ENCODE peak calls at places on chromosomes 13 and 19, in eight cellular contexts. U, G, H, O, V, J, B and E are unnamed samples.

GRCh38 chr13:43132228-43132627 is 108.8 kb downstream of the DNAJC15 start:
- DNase-seq in U (peak), G (peak), H (peak), O (peak), V (peak), J (peak), B (no peak), E (peak)

GRCh38 chr19:35991731-35992450 is 3.1 kb upstream of the SDHAF1 start:
- DNase-seq in U (no peak), G (no peak), H (peak), O (no peak), V (no peak), J (no peak), B (no peak), E (no peak)

GRCh38 chr13:103694033-103694432 is 627.8 kb upstream of the SLC10A2 start:
- DNase-seq in U (no peak), G (no peak), H (no peak), O (no peak), V (no peak), J (no peak), B (no peak), E (peak)

GRCh38 chr19:7657047-7657779 is 11.6 kb upstream of the RETN start:
- DNase-seq in U (no peak), G (no peak), H (no peak), O (no peak), V (no peak), J (no peak), B (no peak), E (no peak)

GRCh38 chr19:19474950-19475781 is 40.2 kb downstream of the TSSK6 start:
- DNase-seq in U (no peak), G (no peak), H (no peak), O (no peak), V (no peak), J (no peak), B (no peak), E (peak)

GRCh38 chr13:23921451-23921888 is 24.2 kb upstream of the C1QTNF9B start:
- DNase-seq in U (peak), G (peak), H (peak), O (peak), V (peak), J (peak), B (no peak), E (peak)

GRCh38 chr19:33264881-33265445 is 37.4 kb downstream of the CEBPA start:
- DNase-seq in U (no peak), G (no peak), H (no peak), O (no peak), V (no peak), J (no peak), B (no peak), E (no peak)

GRCh38 chr19:3161453-3161852 is 17.1 kb upstream of the S1PR4 start:
- DNase-seq in U (peak), G (peak), H (no peak), O (no peak), V (no peak), J (no peak), B (no peak), E (no peak)

GRCh38 chr13:97659602-97660001 is 225.6 kb downstream of the RAP2A start:
- DNase-seq in U (no peak), G (peak), H (no peak), O (no peak), V (peak), J (no peak), B (no peak), E (no peak)

GRCh38 chr19:1507192-1507660 is 5.6 kb downstream of the ADAMTSL5 start:
- DNase-seq in U (no peak), G (no peak), H (no peak), O (no peak), V (no peak), J (no peak), B (no peak), E (no peak)

GRCh38 chr19:42461700-42462324 is 19.1 kb upstream of the CXCL17 start:
- DNase-seq in U (no peak), G (no peak), H (no peak), O (no peak), V (no peak), J (peak), B (no peak), E (no peak)

GRCh38 chr13:94218537-94218936 is 260.9 kb downstream of the DCT start:
- DNase-seq in U (no peak), G (no peak), H (no peak), O (no peak), V (no peak), J (no peak), B (no peak), E (no peak)

GRCh38 chr13:20353973-20354372 is 121.9 kb upstream of the GJB6 start:
- DNase-seq in U (peak), G (peak), H (peak), O (no peak), V (no peak), J (peak), B (no peak), E (no peak)

DNA sequence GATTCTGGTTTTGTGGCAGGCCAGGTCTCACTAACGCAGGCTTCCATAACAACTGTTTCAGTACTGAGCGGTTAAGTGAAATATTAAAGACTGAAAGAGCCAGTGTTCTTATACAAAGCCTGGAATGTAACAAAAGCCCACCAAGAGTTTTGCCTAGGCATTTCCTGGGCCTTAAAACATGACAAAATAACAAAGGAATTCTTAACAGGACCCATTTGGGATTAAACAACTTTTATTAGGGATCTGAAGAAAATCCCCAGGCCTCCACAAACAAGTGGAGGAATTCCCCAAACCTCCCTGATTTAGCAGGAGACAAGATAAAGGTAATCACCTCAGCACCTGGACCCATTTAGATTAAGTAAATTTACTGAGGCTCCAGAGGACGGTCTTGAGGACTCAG is 799.7 kb upstream of the SPRY2 start:
- DNase-seq in U (no peak), G (no peak), H (no peak), O (no peak), V (no peak), J (no peak), B (no peak), E (no peak)
- H3K9ac ChIP-seq in U (no peak), G (no peak), H (no peak), O (no peak), V (no peak), J (no peak), B (no peak), E (peak)

GRCh38 chr19:55493052-55493649 is 4.9 kb downstream of the SSC5D start:
- DNase-seq in U (no peak), G (peak), H (peak), O (no peak), V (no peak), J (no peak), B (no peak), E (no peak)
- H3K4me3 ChIP-seq in U (no peak), G (no peak), H (peak), O (no peak), V (no peak), J (no peak), B (no peak), E (no peak)

GRCh38 chr19:38734426-38735256 is 9.6 kb downstream of the CAPN12 start:
- DNase-seq in U (peak), G (no peak), H (no peak), O (no peak), V (no peak), J (peak), B (peak), E (peak)
- H3K9ac ChIP-seq in U (no peak), G (no peak), H (no peak), O (peak), V (no peak), J (no peak), B (peak), E (no peak)

DNA sequence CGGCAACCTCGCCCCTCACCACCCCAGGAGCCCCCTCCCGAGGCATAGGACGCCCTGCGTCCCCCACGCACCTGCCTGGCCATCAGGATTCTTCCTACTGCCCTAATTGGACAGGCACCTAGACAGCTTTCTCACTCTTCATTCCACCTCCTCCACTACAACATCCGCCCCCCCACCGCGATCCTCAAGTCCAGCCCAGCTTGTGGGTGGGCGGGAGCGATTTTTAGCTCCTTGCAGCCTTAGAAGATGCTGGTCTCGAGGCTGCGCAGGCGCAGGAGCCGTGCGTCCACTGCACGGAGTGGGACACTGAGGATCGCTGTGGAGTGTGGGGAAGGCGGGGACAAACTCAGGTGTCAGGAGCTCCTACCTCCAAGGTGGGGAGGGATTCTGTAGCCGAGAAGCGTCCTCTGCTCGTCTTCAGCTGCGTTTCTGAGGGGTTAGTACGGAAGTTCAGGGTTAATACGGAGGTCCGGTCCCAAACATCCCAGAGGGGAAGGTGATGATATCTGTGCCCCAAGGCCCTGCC is at the start of gene RTBDN:
- DNase-seq in U (peak), G (no peak), H (no peak), O (no peak), V (no peak), J (peak), B (no peak), E (peak)
- H3K4me3 ChIP-seq in U (peak), G (peak), H (no peak), O (peak), V (peak), J (peak), B (peak), E (peak)

DNA sequence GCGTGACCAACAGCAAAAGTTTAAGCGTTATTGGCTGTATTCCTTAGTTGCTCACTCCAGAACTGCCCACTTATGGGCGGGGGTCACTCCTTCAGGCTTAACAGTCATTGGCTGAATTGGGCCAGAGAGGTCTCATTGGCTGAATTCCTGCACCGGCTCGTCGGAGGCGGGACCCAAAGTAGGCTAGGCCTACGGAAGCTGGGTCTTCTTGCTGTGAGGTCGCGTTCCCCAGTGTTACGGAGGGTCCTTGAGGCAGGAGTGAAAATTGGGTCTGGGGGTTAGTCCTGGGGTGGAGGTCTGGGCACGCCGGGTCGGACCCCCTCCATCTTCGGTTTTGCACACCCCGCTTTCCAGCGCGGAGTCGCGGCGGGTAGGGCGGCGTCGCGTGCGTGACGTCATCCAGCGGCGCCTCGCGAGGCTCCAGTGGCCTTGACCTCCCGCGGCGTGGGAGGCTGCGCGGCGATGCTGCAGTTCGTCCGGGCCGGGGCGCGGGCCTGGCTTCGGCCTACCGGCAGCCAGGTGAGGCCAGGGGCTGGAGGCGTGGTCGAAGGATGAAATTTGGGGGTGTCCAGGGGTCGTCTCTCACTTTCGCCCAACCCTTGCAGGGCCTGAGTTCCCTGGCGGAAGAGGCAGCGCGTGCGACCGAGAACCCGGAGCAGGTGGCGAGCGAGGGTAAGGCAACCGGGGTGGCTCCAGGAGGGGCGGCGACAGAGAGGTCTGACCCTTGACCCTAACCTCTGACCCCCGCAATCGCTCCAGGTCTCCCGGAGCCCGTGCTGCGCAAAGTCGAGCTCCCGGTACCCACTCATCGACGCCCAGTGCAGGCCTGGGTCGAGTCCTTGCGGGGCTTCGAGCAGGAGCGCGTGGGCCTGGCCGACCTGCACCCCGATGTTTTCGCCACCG is at the start of gene MRPL4:
- DNase-seq in U (peak), G (peak), H (peak), O (peak), V (peak), J (peak), B (peak), E (peak)
- H3K9ac ChIP-seq in U (peak), G (peak), H (peak), O (peak), V (peak), J (peak), B (peak), E (peak)

DNA sequence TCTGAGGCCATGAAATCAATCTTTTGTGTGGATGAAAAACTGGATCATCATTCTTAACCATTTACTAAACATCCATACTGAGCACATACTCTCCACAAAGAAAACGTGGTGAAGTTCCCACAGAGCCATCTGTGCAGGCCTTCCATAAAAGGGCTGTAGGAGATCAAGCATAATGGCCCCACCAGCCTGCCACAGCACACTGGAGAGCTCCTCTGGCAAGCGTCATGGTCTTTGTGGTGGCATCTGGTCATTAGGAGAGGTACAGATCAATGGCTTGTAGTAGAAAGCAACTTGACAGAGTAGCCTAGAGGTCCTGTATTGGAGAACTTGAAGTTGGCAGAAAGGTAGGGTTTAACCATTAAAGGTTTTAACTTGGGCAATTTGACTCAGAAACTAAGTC is 128.1 kb downstream of the LMO7 start:
- DNase-seq in U (no peak), G (no peak), H (no peak), O (no peak), V (no peak), J (no peak), B (no peak), E (no peak)
- H3K4me3 ChIP-seq in U (no peak), G (no peak), H (no peak), O (no peak), V (no peak), J (no peak), B (no peak), E (no peak)

DNA sequence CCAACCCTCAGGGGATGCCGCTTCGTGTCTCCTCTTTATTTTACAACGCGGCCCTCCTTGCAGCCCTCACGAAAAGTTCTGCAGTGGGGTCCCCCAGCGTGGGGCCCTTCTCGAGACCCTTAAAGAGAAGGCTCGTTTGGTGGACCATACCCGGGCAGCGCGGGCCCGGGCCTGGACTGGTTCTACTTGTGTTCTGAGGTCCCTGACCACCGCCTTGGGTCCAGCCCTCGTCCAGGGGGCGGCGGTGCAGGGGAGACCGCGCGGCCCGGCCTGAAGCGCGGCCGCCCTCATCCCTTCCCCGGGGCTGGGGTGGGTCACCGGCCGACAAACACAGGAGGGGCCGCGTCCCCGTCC is 400 bp upstream of the SERP2 start:
- DNase-seq in U (no peak), G (no peak), H (no peak), O (no peak), V (no peak), J (no peak), B (no peak), E (peak)
- H3K9ac ChIP-seq in U (no peak), G (no peak), H (peak), O (no peak), V (peak), J (no peak), B (no peak), E (no peak)

DNA sequence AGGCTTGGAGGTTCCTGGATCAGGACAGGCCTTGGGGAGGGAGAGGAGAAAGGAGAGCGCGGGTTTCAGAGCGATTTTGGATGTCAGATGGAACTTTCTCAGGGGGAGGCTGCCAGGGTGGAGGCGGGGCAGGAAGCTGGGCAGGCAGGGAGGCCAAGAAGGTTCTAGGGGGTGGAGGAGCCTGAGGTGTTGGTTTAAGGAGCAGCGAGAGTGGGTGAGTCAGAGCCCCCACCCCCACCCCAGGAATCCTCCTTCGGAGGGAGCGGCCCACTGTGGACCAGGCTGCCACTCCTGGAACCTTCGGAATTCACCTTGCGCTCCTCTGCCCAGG is 15.9 kb upstream of the NOP53 start:
- DNase-seq in U (peak), G (peak), H (peak), O (peak), V (no peak), J (no peak), B (no peak), E (peak)
- H3K4me3 ChIP-seq in U (peak), G (no peak), H (peak), O (peak), V (no peak), J (no peak), B (no peak), E (peak)

GRCh38 chr19:30450945-30451344 is 78.8 kb downstream of the ZNF536 start:
- DNase-seq in U (no peak), G (no peak), H (no peak), O (no peak), V (no peak), J (no peak), B (no peak), E (no peak)

GRCh38 chr19:30448386-30449130 is 76.4 kb downstream of the ZNF536 start:
- DNase-seq in U (no peak), G (no peak), H (no peak), O (no peak), V (no peak), J (no peak), B (no peak), E (no peak)

GRCh38 chr19:30449191-30449590 is 77.0 kb downstream of the ZNF536 start:
- DNase-seq in U (no peak), G (no peak), H (no peak), O (no peak), V (no peak), J (no peak), B (no peak), E (no peak)

GRCh38 chr19:30449673-30450072 is 77.5 kb downstream of the ZNF536 start:
- DNase-seq in U (no peak), G (no peak), H (no peak), O (no peak), V (peak), J (no peak), B (no peak), E (no peak)

GRCh38 chr19:30450101-30450500 is 77.9 kb downstream of the ZNF536 start:
- DNase-seq in U (no peak), G (no peak), H (peak), O (no peak), V (peak), J (no peak), B (no peak), E (peak)
- H3K9ac ChIP-seq in U (no peak), G (no peak), H (no peak), O (no peak), V (no peak), J (no peak), B (no peak), E (no peak)